ENCODE peak calls at places on chromosomes 1 and 21, in ten cellular contexts. O is AG04450, I is ascending aorta, J is endothelial cell, Y is AG09309, R is endothelial cell of umbilical vein, M is cardiac fibroblast, Z is thoracic aorta, S is tibial nerve, W is nephron progenitor cell. F is an unnamed sample.

GRCh38 chr1:143667730-143668129 is 304.1 kb downstream of the FAM72C start:
- DNase-seq in O (no peak), I (no peak), J (no peak), Y (no peak), R (no peak), M (no peak), Z (no peak), S (no peak), W (no peak), F (no peak)

GRCh38 chr21:42112857-42113256 is 41.7 kb downstream of the UMODL1 start:
- DNase-seq in O (peak), I (no peak), J (no peak), Y (no peak), R (no peak), M (peak), Z (no peak), S (no peak), W (no peak), F (no peak)

GRCh38 chr1:184664042-184664659 is 90.5 kb downstream of the EDEM3 start:
- DNase-seq in O (peak), I (peak), J (peak), Y (peak), R (peak), M (peak), Z (no peak), S (peak), W (peak), F (peak)

GRCh38 chr21:29407571-29407970 is 108.8 kb downstream of the BACH1 start:
- DNase-seq in O (no peak), I (no peak), J (no peak), Y (no peak), R (no peak), M (no peak), Z (no peak), S (no peak), W (no peak), F (no peak)

GRCh38 chr1:6221210-6221784 is 14.5 kb downstream of the ICMT start:
- DNase-seq in O (no peak), I (no peak), J (no peak), Y (no peak), R (no peak), M (no peak), Z (no peak), S (no peak), W (no peak), F (no peak)

GRCh38 chr1:69191280-69191679 is 376.4 kb upstream of the LRRC7 start:
- DNase-seq in O (no peak), I (no peak), J (no peak), Y (no peak), R (no peak), M (peak), Z (no peak), S (no peak), W (no peak), F (no peak)

GRCh38 chr1:54926955-54927354 is 40.0 kb upstream of the DHCR24 start:
- DNase-seq in O (no peak), I (no peak), J (no peak), Y (no peak), R (no peak), M (peak), Z (no peak), S (no peak), W (no peak), F (no peak)

GRCh38 chr21:44865561-44866280 is 7.8 kb downstream of the PTTG1IP start:
- DNase-seq in O (no peak), I (no peak), J (no peak), Y (no peak), R (no peak), M (peak), Z (no peak), S (no peak), W (no peak), F (peak)

GRCh38 chr1:165387956-165388355 is 31.4 kb upstream of the LMX1A start:
- DNase-seq in O (no peak), I (no peak), J (no peak), Y (no peak), R (no peak), M (no peak), Z (no peak), S (no peak), W (no peak), F (no peak)

GRCh38 chr1:113871597-113872113 is at the start of gene PTPN22:
- DNase-seq in O (peak), I (peak), J (no peak), Y (no peak), R (no peak), M (peak), Z (no peak), S (no peak), W (no peak), F (peak)

GRCh38 chr1:55955237-55955636 is 624.1 kb downstream of the PLPP3 start:
- DNase-seq in O (peak), I (no peak), J (no peak), Y (peak), R (no peak), M (peak), Z (no peak), S (no peak), W (no peak), F (no peak)

GRCh38 chr1:156864796-156865195 is 4.1 kb downstream of the NTRK1 start:
- DNase-seq in O (no peak), I (no peak), J (no peak), Y (no peak), R (no peak), M (no peak), Z (no peak), S (no peak), W (no peak), F (no peak)

GRCh38 chr21:39125752-39126485 is 57.3 kb downstream of the PSMG1 start:
- DNase-seq in O (peak), I (peak), J (peak), Y (no peak), R (peak), M (peak), Z (no peak), S (no peak), W (peak), F (peak)

GRCh38 chr1:60984066-60984799 is 98.1 kb upstream of the NFIA start:
- DNase-seq in O (no peak), I (peak), J (no peak), Y (no peak), R (peak), M (peak), Z (no peak), S (peak), W (no peak), F (no peak)

GRCh38 chr1:9714257-9714718 is 62.8 kb downstream of the PIK3CD start:
- DNase-seq in O (no peak), I (no peak), J (no peak), Y (no peak), R (no peak), M (no peak), Z (no peak), S (no peak), W (no peak), F (no peak)

GRCh38 chr21:46005481-46005881 is 23.9 kb downstream of the COL6A1 start:
- DNase-seq in O (no peak), I (no peak), J (no peak), Y (no peak), R (no peak), M (no peak), Z (no peak), S (no peak), W (peak), F (no peak)

GRCh38 chr1:3101127-3101939 is 32.3 kb downstream of the PRDM16 start:
- DNase-seq in O (no peak), I (no peak), J (no peak), Y (no peak), R (no peak), M (no peak), Z (no peak), S (no peak), W (no peak), F (no peak)

GRCh38 chr1:43386676-43387075 is 2.9 kb downstream of the MED8 start:
- DNase-seq in O (no peak), I (no peak), J (no peak), Y (no peak), R (no peak), M (no peak), Z (no peak), S (no peak), W (no peak), F (no peak)

GRCh38 chr1:44033756-44034155 is 2.5 kb upstream of the SLC6A9 start:
- DNase-seq in O (no peak), I (no peak), J (no peak), Y (no peak), R (no peak), M (no peak), Z (no peak), S (no peak), W (no peak), F (no peak)

GRCh38 chr1:25428475-25429166 is 2.1 kb upstream of the MACO1 start:
- DNase-seq in O (no peak), I (no peak), J (no peak), Y (no peak), R (no peak), M (no peak), Z (no peak), S (no peak), W (no peak), F (no peak)

GRCh38 chr1:109793486-109794318 is 30.0 kb upstream of the EPS8L3 start:
- DNase-seq in O (no peak), I (peak), J (no peak), Y (peak), R (peak), M (peak), Z (no peak), S (no peak), W (no peak), F (no peak)

GRCh38 chr1:25771246-25772114 is 28.5 kb upstream of the SELENON start:
- DNase-seq in O (no peak), I (no peak), J (no peak), Y (no peak), R (no peak), M (peak), Z (no peak), S (no peak), W (peak), F (no peak)

GRCh38 chr1:153779781-153780541 is 4.8 kb downstream of the SLC27A3 start:
- DNase-seq in O (no peak), I (no peak), J (no peak), Y (no peak), R (peak), M (no peak), Z (no peak), S (no peak), W (no peak), F (no peak)

GRCh38 chr21:32096411-32096810 is 182.4 kb downstream of the MIS18A start:
- DNase-seq in O (no peak), I (no peak), J (peak), Y (no peak), R (peak), M (no peak), Z (no peak), S (no peak), W (peak), F (no peak)

GRCh38 chr1:151907363-151908139 is 1.8 kb downstream of the THEM4 start:
- DNase-seq in O (no peak), I (no peak), J (no peak), Y (no peak), R (no peak), M (no peak), Z (no peak), S (no peak), W (no peak), F (no peak)

GRCh38 chr21:36542312-36543101 is 62.6 kb upstream of the CLDN14 start:
- DNase-seq in O (no peak), I (no peak), J (no peak), Y (no peak), R (no peak), M (no peak), Z (no peak), S (no peak), W (no peak), F (no peak)

GRCh38 chr1:234782057-234782800 is 172.3 kb upstream of the IRF2BP2 start:
- DNase-seq in O (no peak), I (peak), J (no peak), Y (no peak), R (peak), M (no peak), Z (no peak), S (no peak), W (no peak), F (no peak)

GRCh38 chr1:15764269-15764764 is 5.7 kb downstream of the FBLIM1 start:
- DNase-seq in O (no peak), I (no peak), J (no peak), Y (no peak), R (no peak), M (no peak), Z (no peak), S (no peak), W (no peak), F (no peak)

GRCh38 chr1:56709269-56709880 is 64.3 kb downstream of the PRKAA2 start:
- DNase-seq in O (peak), I (no peak), J (peak), Y (peak), R (peak), M (peak), Z (no peak), S (no peak), W (peak), F (no peak)

GRCh38 chr1:44557756-44558155 is 116.5 kb downstream of the TMEM53 start:
- DNase-seq in O (no peak), I (no peak), J (no peak), Y (no peak), R (no peak), M (no peak), Z (no peak), S (no peak), W (no peak), F (no peak)

GRCh38 chr1:39081266-39082139 is 55.4 kb downstream of the NDUFS5 start:
- DNase-seq in O (no peak), I (no peak), J (peak), Y (no peak), R (no peak), M (no peak), Z (no peak), S (no peak), W (peak), F (peak)

GRCh38 chr1:170538687-170539086 is 6.7 kb downstream of the GORAB start:
- DNase-seq in O (no peak), I (no peak), J (no peak), Y (no peak), R (no peak), M (no peak), Z (no peak), S (no peak), W (no peak), F (no peak)

GRCh38 chr1:117120774-117121588 is 568 bp downstream of the TRIM45 start:
- DNase-seq in O (no peak), I (no peak), J (peak), Y (no peak), R (no peak), M (no peak), Z (no peak), S (no peak), W (peak), F (no peak)

GRCh38 chr21:26769613-26770188 is 75.5 kb downstream of the ADAMTS1 start:
- DNase-seq in O (peak), I (no peak), J (peak), Y (no peak), R (peak), M (peak), Z (no peak), S (no peak), W (peak), F (no peak)

GRCh38 chr1:43296207-43296606 is 4.6 kb upstream of the TIE1 start:
- DNase-seq in O (no peak), I (no peak), J (no peak), Y (no peak), R (no peak), M (no peak), Z (no peak), S (no peak), W (no peak), F (no peak)

GRCh38 chr1:173175514-173176146 is 31.5 kb downstream of the TNFSF4 start:
- DNase-seq in O (no peak), I (no peak), J (no peak), Y (no peak), R (peak), M (peak), Z (no peak), S (no peak), W (no peak), F (no peak)
- TF ChIP-seq CTCF in O (no peak), I (no peak), J (no peak), Y (no peak), R (no peak), M (no peak), Z (no peak), S (no peak), W (no peak), F (no peak)

GRCh38 chr1:104163912-104164476 is 414.3 kb downstream of the AMY1C start:
- DNase-seq in O (no peak), I (no peak), J (no peak), Y (no peak), R (no peak), M (no peak), Z (no peak), S (no peak), W (no peak), F (no peak)
- TF ChIP-seq CTCF in O (no peak), I (no peak), J (no peak), Y (no peak), R (no peak), M (no peak), Z (no peak), S (no peak), W (no peak), F (no peak)

GRCh38 chr1:175319912-175320230 is 127.3 kb upstream of the KIAA0040 start:
- DNase-seq in O (no peak), I (no peak), J (no peak), Y (no peak), R (no peak), M (no peak), Z (no peak), S (no peak), W (no peak), F (no peak)

GRCh38 chr1:175317795-175318194 is 125.2 kb upstream of the KIAA0040 start:
- DNase-seq in O (no peak), I (no peak), J (no peak), Y (no peak), R (peak), M (peak), Z (no peak), S (no peak), W (no peak), F (no peak)

GRCh38 chr1:175318633-175319032 is 126.1 kb upstream of the KIAA0040 start:
- DNase-seq in O (no peak), I (no peak), J (no peak), Y (no peak), R (no peak), M (no peak), Z (no peak), S (no peak), W (no peak), F (no peak)

GRCh38 chr1:175319112-175319911 is 126.7 kb upstream of the KIAA0040 start:
- DNase-seq in O (peak), I (peak), J (peak), Y (peak), R (peak), M (peak), Z (peak), S (peak), W (peak), F (peak)

GRCh38 chr1:175317309-175317708 is 124.7 kb upstream of the KIAA0040 start:
- DNase-seq in O (no peak), I (no peak), J (peak), Y (no peak), R (no peak), M (peak), Z (no peak), S (no peak), W (peak), F (no peak)
- TF ChIP-seq CTCF in O (peak), I (no peak), J (peak), Y (peak), R (peak), M (peak), Z (peak), S (peak), W (peak), F (peak)

GRCh38 chr1:248873409-248873992 is 14.6 kb upstream of the ZNF692 start:
- DNase-seq in O (peak), I (peak), J (peak), Y (peak), R (peak), M (peak), Z (peak), S (peak), W (peak), F (peak)
- TF ChIP-seq CTCF in O (peak), I (no peak), J (no peak), Y (no peak), R (peak), M (no peak), Z (no peak), S (no peak), W (no peak), F (no peak)

GRCh38 chr1:77687519-77687906 is 5.1 kb upstream of the ZZZ3 start:
- DNase-seq in O (no peak), I (no peak), J (peak), Y (no peak), R (no peak), M (peak), Z (no peak), S (no peak), W (peak), F (no peak)
- TF ChIP-seq CTCF in O (peak), I (no peak), J (no peak), Y (no peak), R (peak), M (peak), Z (no peak), S (peak), W (no peak), F (peak)

GRCh38 chr1:59146651-59147358 is 150.1 kb upstream of the FGGY start:
- DNase-seq in O (no peak), I (peak), J (peak), Y (no peak), R (peak), M (peak), Z (no peak), S (peak), W (peak), F (no peak)
- TF ChIP-seq CTCF in O (no peak), I (no peak), J (no peak), Y (no peak), R (peak), M (no peak), Z (no peak), S (no peak), W (peak), F (peak)